ENCODE peak calls at places on chromosomes 1 and 21, in seven cellular contexts. One of them, this sample, is unnamed. For H3K36me3, the result is how much of the 10 kb centered on the place peaks cover.

GRCh38 chr1:91596474-91596873 is 95.8 kb downstream of the CDC7 start:
- DNase-seq in lung: no peak
- DNase-seq in brain microvascular endothelial cell: peak
- DNase-seq in left lung: no peak
- DNase-seq in OCI-LY7: no peak
- DNase-seq in heart left ventricle: no peak
- DNase-seq in tibial nerve: no peak
- DNase-seq in this sample: no peak

GRCh38 chr21:45617021-45617930 is 26.2 kb upstream of the PCBP3 start:
- DNase-seq in lung: no peak
- DNase-seq in brain microvascular endothelial cell: no peak
- DNase-seq in left lung: peak
- DNase-seq in OCI-LY7: no peak
- DNase-seq in heart left ventricle: no peak
- DNase-seq in tibial nerve: no peak
- DNase-seq in this sample: no peak

GRCh38 chr1:6026095-6026809 is 19.4 kb upstream of the KCNAB2 start:
- DNase-seq in lung: peak
- DNase-seq in brain microvascular endothelial cell: peak
- DNase-seq in left lung: peak
- DNase-seq in OCI-LY7: peak
- DNase-seq in heart left ventricle: peak
- DNase-seq in tibial nerve: peak
- DNase-seq in this sample: peak

GRCh38 chr21:42724226-42724920 is 71.0 kb downstream of the PDE9A start:
- DNase-seq in lung: no peak
- DNase-seq in brain microvascular endothelial cell: peak
- DNase-seq in left lung: no peak
- DNase-seq in OCI-LY7: no peak
- DNase-seq in heart left ventricle: peak
- DNase-seq in tibial nerve: no peak
- DNase-seq in this sample: no peak

GRCh38 chr1:99049745-99050144 is 45.1 kb upstream of the PLPPR5 start:
- DNase-seq in lung: no peak
- DNase-seq in brain microvascular endothelial cell: no peak
- DNase-seq in left lung: no peak
- DNase-seq in OCI-LY7: no peak
- DNase-seq in heart left ventricle: no peak
- DNase-seq in tibial nerve: no peak
- DNase-seq in this sample: no peak

GRCh38 chr21:45019076-45019886 is 55.1 kb upstream of the ADARB1 start:
- DNase-seq in lung: no peak
- DNase-seq in brain microvascular endothelial cell: peak
- DNase-seq in left lung: peak
- DNase-seq in OCI-LY7: no peak
- DNase-seq in heart left ventricle: peak
- DNase-seq in tibial nerve: no peak
- DNase-seq in this sample: no peak

GRCh38 chr1:223140551-223140950 is 2.5 kb downstream of the TLR5 start:
- DNase-seq in lung: no peak
- DNase-seq in brain microvascular endothelial cell: no peak
- DNase-seq in left lung: no peak
- DNase-seq in OCI-LY7: no peak
- DNase-seq in heart left ventricle: no peak
- DNase-seq in tibial nerve: no peak
- DNase-seq in this sample: no peak

GRCh38 chr21:21200103-21200938 is 202.1 kb downstream of the NCAM2 start:
- DNase-seq in lung: peak
- DNase-seq in brain microvascular endothelial cell: peak
- DNase-seq in left lung: no peak
- DNase-seq in OCI-LY7: no peak
- DNase-seq in heart left ventricle: peak
- DNase-seq in tibial nerve: peak
- DNase-seq in this sample: peak

GRCh38 chr1:216483672-216484401 is 60.6 kb upstream of the USH2A start:
- DNase-seq in lung: no peak
- DNase-seq in brain microvascular endothelial cell: no peak
- DNase-seq in left lung: no peak
- DNase-seq in OCI-LY7: no peak
- DNase-seq in heart left ventricle: no peak
- DNase-seq in tibial nerve: no peak
- DNase-seq in this sample: no peak

GRCh38 chr1:228375578-228376261 is 30.9 kb downstream of the TRIM11 start:
- DNase-seq in lung: no peak
- DNase-seq in brain microvascular endothelial cell: no peak
- DNase-seq in left lung: peak
- DNase-seq in OCI-LY7: no peak
- DNase-seq in heart left ventricle: no peak
- DNase-seq in tibial nerve: no peak
- DNase-seq in this sample: no peak

GRCh38 chr1:3787347-3787710 is 9.0 kb downstream of the LRRC47 start:
- DNase-seq in lung: no peak
- DNase-seq in brain microvascular endothelial cell: no peak
- DNase-seq in left lung: no peak
- DNase-seq in OCI-LY7: no peak
- DNase-seq in heart left ventricle: no peak
- DNase-seq in tibial nerve: no peak
- DNase-seq in this sample: no peak

GRCh38 chr21:45607021-45607921 is 36.3 kb upstream of the PCBP3 start:
- DNase-seq in lung: no peak
- DNase-seq in brain microvascular endothelial cell: peak
- DNase-seq in left lung: no peak
- DNase-seq in OCI-LY7: no peak
- DNase-seq in heart left ventricle: no peak
- DNase-seq in tibial nerve: no peak
- DNase-seq in this sample: no peak

GRCh38 chr1:206694551-206695124 is 9.9 kb downstream of the MAPKAPK2 start:
- DNase-seq in lung: no peak
- DNase-seq in brain microvascular endothelial cell: no peak
- DNase-seq in left lung: no peak
- DNase-seq in OCI-LY7: no peak
- DNase-seq in heart left ventricle: no peak
- DNase-seq in tibial nerve: no peak
- DNase-seq in this sample: no peak

GRCh38 chr1:169925505-169926482 is 32.1 kb upstream of the SCYL3 start:
- DNase-seq in lung: no peak
- DNase-seq in brain microvascular endothelial cell: no peak
- DNase-seq in left lung: no peak
- DNase-seq in OCI-LY7: no peak
- DNase-seq in heart left ventricle: no peak
- DNase-seq in tibial nerve: no peak
- DNase-seq in this sample: no peak

GRCh38 chr1:31815752-31816484 is at the start of gene SPOCD1:
- DNase-seq in lung: peak
- DNase-seq in brain microvascular endothelial cell: peak
- DNase-seq in left lung: peak
- DNase-seq in OCI-LY7: peak
- DNase-seq in heart left ventricle: peak
- DNase-seq in tibial nerve: peak
- DNase-seq in this sample: peak

DNA sequence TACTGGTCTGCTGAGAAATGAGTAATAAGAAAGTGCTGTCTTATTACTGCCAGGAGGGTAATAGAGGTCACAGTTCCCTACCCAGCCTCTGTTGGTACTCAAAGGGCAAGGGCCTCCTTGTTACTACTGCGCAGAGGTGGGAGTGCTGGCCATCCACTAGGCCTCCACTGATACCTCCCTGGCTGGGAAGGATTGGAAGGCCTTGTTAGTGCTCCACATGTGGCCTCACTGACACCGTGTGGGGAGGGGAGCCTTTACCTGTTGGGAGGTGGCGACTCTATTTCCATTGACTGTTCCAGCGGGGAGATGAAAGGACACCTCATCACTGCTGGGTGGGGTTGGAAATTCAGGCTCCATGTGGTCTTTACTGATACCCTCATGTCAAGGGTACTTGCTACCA is 57.8 kb upstream of the USP24 start:
- DNase-seq in lung: no peak
- DNase-seq in brain microvascular endothelial cell: no peak
- DNase-seq in left lung: no peak
- DNase-seq in OCI-LY7: no peak
- DNase-seq in heart left ventricle: no peak
- DNase-seq in tibial nerve: no peak
- DNase-seq in this sample: no peak
- TF ChIP-seq CTCF in lung: no peak
- TF ChIP-seq CTCF in brain microvascular endothelial cell: no peak
- TF ChIP-seq CTCF in left lung: no peak
- TF ChIP-seq CTCF in OCI-LY7: no peak
- TF ChIP-seq CTCF in heart left ventricle: no peak
- TF ChIP-seq CTCF in tibial nerve: no peak
- TF ChIP-seq CTCF in this sample: no peak

DNA sequence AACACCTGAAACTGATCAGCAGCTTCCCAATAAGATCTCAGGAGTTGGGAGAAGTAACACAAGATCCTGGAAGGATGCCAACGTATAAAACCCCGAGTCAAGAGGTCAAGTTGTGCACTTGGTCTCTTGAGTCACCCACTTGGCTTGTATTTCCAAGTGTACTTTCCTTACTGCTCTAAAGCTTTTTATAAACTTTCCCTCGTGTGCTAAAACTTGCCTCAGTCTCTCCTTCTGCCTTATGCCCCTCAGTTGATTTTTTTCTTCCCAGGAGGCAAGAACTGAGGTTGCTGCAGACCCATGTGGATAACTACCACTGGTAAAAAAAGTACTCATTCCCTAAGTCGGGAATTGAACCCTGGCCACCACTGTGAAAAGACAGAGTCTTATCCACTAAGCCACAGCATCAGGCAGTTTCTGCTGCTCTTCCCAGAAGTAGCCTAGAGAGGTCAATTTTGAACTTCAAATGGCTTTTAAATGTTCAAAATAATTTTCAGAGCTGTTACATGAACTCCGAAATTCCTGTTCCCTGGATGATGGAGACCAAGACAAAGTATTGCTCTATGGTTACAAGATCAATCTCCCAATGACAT is 28.9 kb downstream of the ITLN2 start:
- DNase-seq in lung: no peak
- DNase-seq in brain microvascular endothelial cell: peak
- DNase-seq in left lung: no peak
- DNase-seq in OCI-LY7: no peak
- DNase-seq in heart left ventricle: no peak
- DNase-seq in tibial nerve: no peak
- DNase-seq in this sample: no peak
- H3K36me3 ChIP-seq in lung: under half
- H3K36me3 ChIP-seq in brain microvascular endothelial cell: under half
- H3K36me3 ChIP-seq in left lung: under half
- H3K36me3 ChIP-seq in OCI-LY7: under half
- H3K36me3 ChIP-seq in heart left ventricle: under half
- H3K36me3 ChIP-seq in tibial nerve: under half
- H3K36me3 ChIP-seq in this sample: under half

GRCh38 chr1:11061652-11062365 is 2.0 kb upstream of the SRM start:
- DNase-seq in lung: no peak
- DNase-seq in brain microvascular endothelial cell: no peak
- DNase-seq in left lung: no peak
- DNase-seq in OCI-LY7: peak
- DNase-seq in heart left ventricle: no peak
- DNase-seq in tibial nerve: no peak
- DNase-seq in this sample: no peak

GRCh38 chr1:11059166-11059989 is 440 bp downstream of the SRM start:
- DNase-seq in lung: no peak
- DNase-seq in brain microvascular endothelial cell: no peak
- DNase-seq in left lung: no peak
- DNase-seq in OCI-LY7: peak
- DNase-seq in heart left ventricle: no peak
- DNase-seq in tibial nerve: no peak
- DNase-seq in this sample: no peak

GRCh38 chr1:11058026-11058425 is 1.8 kb downstream of the SRM start:
- DNase-seq in lung: no peak
- DNase-seq in brain microvascular endothelial cell: no peak
- DNase-seq in left lung: no peak
- DNase-seq in OCI-LY7: no peak
- DNase-seq in heart left ventricle: no peak
- DNase-seq in tibial nerve: no peak
- DNase-seq in this sample: no peak

GRCh38 chr1:11058595-11059165 is 1.1 kb downstream of the SRM start:
- DNase-seq in lung: no peak
- DNase-seq in brain microvascular endothelial cell: no peak
- DNase-seq in left lung: no peak
- DNase-seq in OCI-LY7: peak
- DNase-seq in heart left ventricle: no peak
- DNase-seq in tibial nerve: no peak
- DNase-seq in this sample: no peak

DNA sequence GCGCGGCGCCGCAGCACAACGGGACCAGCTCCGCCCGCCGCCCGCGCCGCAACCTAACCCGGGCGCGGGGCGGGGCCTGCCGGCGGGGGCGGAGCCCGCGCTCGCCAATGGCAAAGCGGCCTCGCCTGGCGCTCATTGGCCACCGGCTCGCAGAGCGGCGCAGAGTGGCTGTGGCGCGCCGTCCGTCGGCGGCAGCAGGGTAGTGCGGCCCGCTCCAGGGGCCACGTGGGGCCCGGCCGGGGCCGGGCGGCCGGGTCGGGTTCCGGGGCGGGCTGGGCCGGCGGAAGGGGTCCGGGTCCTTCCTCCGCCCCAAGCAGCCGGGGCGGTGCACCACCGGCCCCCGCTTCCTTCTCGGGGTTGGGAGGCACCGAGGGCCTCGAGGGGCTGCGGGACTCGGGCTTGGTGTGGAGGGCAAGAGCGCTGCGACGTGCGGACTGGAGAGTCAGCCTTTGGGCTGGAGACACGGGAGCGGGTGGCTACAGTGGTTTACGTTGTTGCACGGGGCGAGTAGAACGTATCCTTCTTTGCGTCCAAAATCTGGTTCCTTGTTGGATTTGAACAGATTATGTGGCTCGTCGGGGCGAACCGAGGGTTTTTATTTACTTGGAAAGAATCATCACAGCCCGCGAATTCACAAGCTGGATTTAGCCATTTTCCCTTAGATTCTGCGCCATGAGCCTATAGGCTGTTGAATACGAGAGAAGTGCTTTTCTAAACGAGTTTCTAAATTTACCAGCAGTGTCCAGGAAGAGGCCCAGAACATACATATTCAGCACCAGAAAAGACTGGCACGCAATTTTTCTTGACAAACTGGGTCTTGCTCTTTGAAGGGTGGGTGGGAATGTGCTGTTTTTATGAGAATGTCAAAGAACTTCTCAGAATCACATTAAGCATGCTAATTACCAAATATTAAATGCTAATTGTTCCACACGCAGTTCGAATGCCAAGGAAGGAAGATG is at the start of gene SRM:
- DNase-seq in lung: peak
- DNase-seq in brain microvascular endothelial cell: peak
- DNase-seq in left lung: peak
- DNase-seq in OCI-LY7: peak
- DNase-seq in heart left ventricle: peak
- DNase-seq in tibial nerve: peak
- DNase-seq in this sample: peak
- TF ChIP-seq CTCF in lung: peak
- TF ChIP-seq CTCF in brain microvascular endothelial cell: peak
- TF ChIP-seq CTCF in left lung: peak
- TF ChIP-seq CTCF in OCI-LY7: no peak
- TF ChIP-seq CTCF in heart left ventricle: peak
- TF ChIP-seq CTCF in tibial nerve: peak
- TF ChIP-seq CTCF in this sample: peak

DNA sequence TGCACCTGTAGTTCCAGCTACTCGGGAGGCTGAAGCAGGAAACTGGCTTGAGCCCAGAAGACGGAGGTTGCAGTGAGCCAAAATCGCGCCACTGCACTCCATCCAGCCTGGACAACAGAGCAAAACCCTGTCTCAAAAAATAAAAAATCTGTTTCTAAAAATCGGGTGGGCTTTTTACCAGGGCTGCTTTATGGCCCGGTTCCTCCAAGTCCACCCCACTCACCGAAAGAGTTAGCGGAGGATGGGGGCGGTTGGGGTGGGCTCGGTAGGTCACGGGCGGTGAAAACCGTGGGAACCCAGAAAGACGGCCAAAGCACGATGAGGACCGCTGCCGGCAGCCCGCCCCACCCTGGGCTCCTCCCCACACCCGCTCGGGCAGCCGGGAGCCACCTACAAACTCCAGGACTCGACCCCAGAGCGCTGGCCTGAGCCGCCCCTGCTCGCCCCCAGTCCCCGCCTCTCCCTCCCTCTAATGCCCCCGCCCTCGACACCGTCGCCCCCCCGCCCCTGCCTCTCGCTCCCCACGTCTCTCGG is 846 bp upstream of the PER3 start:
- DNase-seq in lung: peak
- DNase-seq in brain microvascular endothelial cell: peak
- DNase-seq in left lung: peak
- DNase-seq in OCI-LY7: peak
- DNase-seq in heart left ventricle: peak
- DNase-seq in tibial nerve: peak
- DNase-seq in this sample: peak
- H3K36me3 ChIP-seq in lung: under half
- H3K36me3 ChIP-seq in brain microvascular endothelial cell: under half
- H3K36me3 ChIP-seq in left lung: under half
- H3K36me3 ChIP-seq in OCI-LY7: under half
- H3K36me3 ChIP-seq in heart left ventricle: half or more
- H3K36me3 ChIP-seq in tibial nerve: under half
- H3K36me3 ChIP-seq in this sample: under half